ENCODE peak calls at places on chromosome 14, in eight cellular contexts. D is mesothelial cell of epicardium, Q is hepatocyte, C is Calu3, P is keratinocyte, K is heart right ventricle, L is fibroblast of mammary gland, F is suprapubic skin. O is an unnamed sample.

GRCh38 chr14:60151715-60152114 is 13.5 kb downstream of the DHRS7 start:
- DNase-seq in D (no peak), Q (peak), C (no peak), P (peak), K (peak), L (peak), F (peak), O (no peak)

GRCh38 chr14:97266653-97267052 is 469.5 kb downstream of the VRK1 start:
- DNase-seq in D (no peak), Q (peak), C (no peak), P (no peak), K (no peak), L (peak), F (no peak), O (no peak)

GRCh38 chr14:77177623-77178185 is 3.9 kb upstream of the TMEM63C start:
- DNase-seq in D (no peak), Q (no peak), C (no peak), P (no peak), K (no peak), L (peak), F (no peak), O (no peak)

GRCh38 chr14:33676135-33676566 is 274.7 kb downstream of the EGLN3 start:
- DNase-seq in D (no peak), Q (peak), C (peak), P (no peak), K (peak), L (peak), F (no peak), O (no peak)

GRCh38 chr14:60089201-60089600 is 2.5 kb upstream of the PCNX4 start:
- DNase-seq in D (no peak), Q (no peak), C (no peak), P (no peak), K (no peak), L (no peak), F (no peak), O (no peak)

GRCh38 chr14:44988694-44989093 is 26.7 kb downstream of the TOGARAM1 start:
- DNase-seq in D (no peak), Q (no peak), C (no peak), P (no peak), K (peak), L (no peak), F (no peak), O (no peak)

GRCh38 chr14:61203059-61203753 is 77.9 kb downstream of the TMEM30B start:
- DNase-seq in D (no peak), Q (no peak), C (no peak), P (no peak), K (no peak), L (no peak), F (no peak), O (no peak)

GRCh38 chr14:93829839-93830481 is 41.7 kb upstream of the PRIMA1 start:
- DNase-seq in D (no peak), Q (no peak), C (no peak), P (no peak), K (no peak), L (no peak), F (no peak), O (no peak)

GRCh38 chr14:59358105-59358504 is 107.1 kb downstream of the GPR135 start:
- DNase-seq in D (no peak), Q (peak), C (peak), P (no peak), K (peak), L (peak), F (peak), O (no peak)

GRCh38 chr14:50955373-50956043 is 11.2 kb upstream of the PYGL start:
- DNase-seq in D (no peak), Q (peak), C (peak), P (peak), K (peak), L (peak), F (peak), O (no peak)

GRCh38 chr14:79011091-79011919 is 841.1 kb downstream of the NRXN3 start:
- DNase-seq in D (no peak), Q (peak), C (peak), P (peak), K (no peak), L (peak), F (no peak), O (no peak)

GRCh38 chr14:59325906-59326305 is 137.4 kb downstream of the DAAM1 start:
- DNase-seq in D (no peak), Q (no peak), C (no peak), P (no peak), K (no peak), L (peak), F (no peak), O (no peak)

GRCh38 chr14:70784886-70785285 is 24.4 kb downstream of the MAP3K9 start:
- DNase-seq in D (no peak), Q (no peak), C (no peak), P (no peak), K (no peak), L (no peak), F (no peak), O (no peak)

GRCh38 chr14:95440951-95441350 is 75.5 kb downstream of the SYNE3 start:
- DNase-seq in D (no peak), Q (no peak), C (no peak), P (no peak), K (no peak), L (no peak), F (no peak), O (no peak)

GRCh38 chr14:53432378-53432802 is 279.3 kb upstream of the DDHD1 start:
- DNase-seq in D (no peak), Q (peak), C (peak), P (no peak), K (no peak), L (peak), F (no peak), O (no peak)

GRCh38 chr14:95562892-95563685 is 28.2 kb downstream of the GLRX5 start:
- DNase-seq in D (no peak), Q (no peak), C (no peak), P (no peak), K (no peak), L (peak), F (no peak), O (no peak)

GRCh38 chr14:95667251-95667693 is 19.0 kb upstream of the TCL1B start:
- DNase-seq in D (no peak), Q (no peak), C (no peak), P (no peak), K (no peak), L (no peak), F (no peak), O (peak)

GRCh38 chr14:90461425-90461824 is 64.6 kb downstream of the CALM1 start:
- DNase-seq in D (no peak), Q (no peak), C (no peak), P (no peak), K (no peak), L (no peak), F (no peak), O (no peak)

GRCh38 chr14:101024686-101025085 is 121.2 kb upstream of the RTL1 start:
- DNase-seq in D (no peak), Q (no peak), C (no peak), P (no peak), K (no peak), L (no peak), F (peak), O (no peak)

GRCh38 chr14:105389534-105389933 is 8.8 kb upstream of the TEX22 start:
- DNase-seq in D (no peak), Q (no peak), C (no peak), P (no peak), K (peak), L (no peak), F (no peak), O (no peak)

GRCh38 chr14:71235865-71236264 is 328.6 kb downstream of the PCNX1 start:
- DNase-seq in D (no peak), Q (no peak), C (no peak), P (no peak), K (peak), L (peak), F (peak), O (no peak)

GRCh38 chr14:22106700-22107697 is 433.4 kb upstream of the OR4E1 start:
- DNase-seq in D (no peak), Q (no peak), C (no peak), P (peak), K (no peak), L (no peak), F (no peak), O (no peak)
- TF ChIP-seq CTCF in D (no peak), Q (no peak), C (no peak), P (no peak), K (no peak), L (no peak), F (no peak), O (no peak)

GRCh38 chr14:68250950-68251765 is 431.6 kb downstream of the RAD51B start:
- DNase-seq in D (no peak), Q (no peak), C (no peak), P (no peak), K (no peak), L (no peak), F (no peak), O (no peak)
- TF ChIP-seq CTCF in D (no peak), Q (no peak), C (no peak), P (no peak), K (no peak), L (no peak), F (no peak), O (no peak)

GRCh38 chr14:31894351-31894750 is 182.8 kb upstream of the ARHGAP5 start:
- DNase-seq in D (no peak), Q (no peak), C (no peak), P (no peak), K (no peak), L (no peak), F (no peak), O (no peak)

GRCh38 chr14:31898835-31899528 is 178.1 kb upstream of the ARHGAP5 start:
- DNase-seq in D (no peak), Q (no peak), C (no peak), P (no peak), K (no peak), L (peak), F (no peak), O (no peak)

GRCh38 chr14:31895206-31895605 is 181.9 kb upstream of the ARHGAP5 start:
- DNase-seq in D (no peak), Q (peak), C (no peak), P (no peak), K (no peak), L (peak), F (no peak), O (no peak)

GRCh38 chr14:31902002-31902401 is 175.1 kb upstream of the ARHGAP5 start:
- DNase-seq in D (no peak), Q (peak), C (peak), P (peak), K (no peak), L (no peak), F (no peak), O (no peak)

DNA sequence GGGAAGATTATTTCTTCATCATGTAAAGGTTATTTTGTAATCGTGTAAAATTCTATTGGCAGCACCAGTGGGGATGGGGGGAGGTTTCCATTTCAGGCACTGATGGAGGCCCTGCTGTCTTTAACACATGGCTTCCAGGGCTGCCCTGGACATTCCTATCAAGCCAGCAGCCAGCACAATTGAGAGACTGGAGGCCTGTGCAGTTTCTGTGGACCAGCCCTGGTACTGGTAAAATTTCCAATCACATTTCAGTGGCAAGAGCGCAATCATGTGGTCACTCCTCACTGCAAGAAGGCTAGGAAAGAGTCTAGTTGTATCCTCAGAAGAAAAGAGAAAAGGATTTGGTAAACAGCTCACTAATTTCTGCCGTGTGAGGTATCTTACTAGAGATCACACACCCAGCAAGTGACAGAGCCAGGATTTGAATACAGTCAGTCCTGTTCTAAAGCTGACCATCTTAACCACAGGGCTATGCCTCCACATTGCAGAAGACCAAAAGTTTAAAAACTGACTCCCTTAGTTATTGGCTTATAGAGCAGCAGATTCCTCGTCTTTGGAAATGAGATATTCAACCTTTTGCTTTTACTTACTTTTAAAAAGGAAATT is 179.4 kb upstream of the ARHGAP5 start:
- DNase-seq in D (no peak), Q (no peak), C (no peak), P (no peak), K (no peak), L (peak), F (no peak), O (no peak)
- TF ChIP-seq CTCF in D (no peak), Q (no peak), C (no peak), P (no peak), K (no peak), L (no peak), F (no peak), O (no peak)

GRCh38 chr14:98510392-98510791 is 761.6 kb downstream of the BCL11B start:
- DNase-seq in D (no peak), Q (no peak), C (no peak), P (no peak), K (no peak), L (no peak), F (no peak), O (no peak)
- TF ChIP-seq CTCF in D (no peak), Q (no peak), C (no peak), P (no peak), K (no peak), L (no peak), F (no peak), O (no peak)

DNA sequence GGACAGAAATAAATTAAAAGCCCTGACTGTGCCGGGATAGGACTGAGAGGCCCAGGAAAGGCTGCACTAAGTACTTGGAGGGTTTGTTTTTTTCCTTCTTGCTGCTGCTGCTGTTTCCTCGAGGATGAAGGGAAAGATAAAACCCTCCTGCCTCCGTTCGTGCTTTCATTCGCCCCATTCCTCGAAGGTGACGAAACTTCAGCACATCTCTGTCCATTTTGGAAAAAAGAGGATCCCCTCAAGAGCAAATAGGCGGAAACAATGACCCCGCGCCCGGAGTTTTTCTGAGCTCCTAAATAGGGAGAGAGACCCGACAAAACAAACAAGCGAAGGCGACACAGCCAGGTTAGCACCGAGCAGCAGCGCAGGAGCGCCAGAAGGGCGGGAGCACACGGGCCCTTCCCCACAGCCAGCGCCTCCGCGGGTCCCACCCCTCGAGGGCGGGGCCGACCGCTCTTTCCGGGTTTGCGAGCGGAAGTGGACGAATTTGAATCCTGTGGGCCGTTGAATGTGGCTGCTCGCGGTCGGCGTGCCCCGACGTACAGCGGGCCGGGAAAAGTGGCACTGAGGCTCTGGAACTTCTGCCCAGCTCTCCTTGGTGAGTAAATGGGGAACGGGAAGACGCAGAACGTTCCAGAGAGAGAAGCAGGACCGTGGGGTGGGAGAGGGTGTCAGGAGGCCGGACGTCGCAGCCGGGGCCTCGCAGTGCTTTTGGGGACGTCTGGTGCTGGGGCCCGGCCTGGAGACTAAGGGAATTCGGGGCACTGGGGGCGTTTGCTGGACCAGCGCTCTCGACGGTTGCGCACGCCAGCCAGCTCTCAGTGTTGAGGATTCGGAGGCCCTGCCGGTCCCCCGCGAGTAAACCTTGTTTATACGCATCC is at the start of gene G2E3:
- DNase-seq in D (peak), Q (peak), C (peak), P (no peak), K (peak), L (peak), F (peak), O (peak)
- TF ChIP-seq CTCF in D (no peak), Q (no peak), C (no peak), P (no peak), K (no peak), L (no peak), F (no peak), O (no peak)

GRCh38 chr14:23297878-23298277 is 4.8 kb downstream of the PPP1R3E start:
- DNase-seq in D (no peak), Q (no peak), C (no peak), P (no peak), K (no peak), L (no peak), F (no peak), O (no peak)

GRCh38 chr14:23300687-23301223 is 1.9 kb downstream of the PPP1R3E start:
- DNase-seq in D (no peak), Q (peak), C (peak), P (no peak), K (peak), L (peak), F (peak), O (peak)

GRCh38 chr14:23299986-23300686 is 2.5 kb downstream of the PPP1R3E start:
- DNase-seq in D (no peak), Q (no peak), C (no peak), P (no peak), K (no peak), L (no peak), F (no peak), O (no peak)

GRCh38 chr14:23299186-23299521 is 3.5 kb downstream of the PPP1R3E start:
- DNase-seq in D (no peak), Q (no peak), C (peak), P (no peak), K (no peak), L (no peak), F (no peak), O (no peak)

GRCh38 chr14:23299558-23299957 is 3.1 kb downstream of the PPP1R3E start:
- DNase-seq in D (no peak), Q (peak), C (no peak), P (no peak), K (no peak), L (peak), F (no peak), O (no peak)
- TF ChIP-seq CTCF in D (no peak), Q (peak), C (no peak), P (peak), K (peak), L (peak), F (no peak), O (no peak)

GRCh38 chr14:64963611-64964010 is 8.5 kb downstream of the RAB15 start:
- DNase-seq in D (no peak), Q (no peak), C (no peak), P (no peak), K (no peak), L (no peak), F (no peak), O (no peak)
- TF ChIP-seq CTCF in D (no peak), Q (no peak), C (no peak), P (no peak), K (no peak), L (no peak), F (no peak), O (no peak)

GRCh38 chr14:24212924-24213865 is at the start of gene CHMP4A:
- DNase-seq in D (peak), Q (peak), C (peak), P (peak), K (peak), L (peak), F (peak), O (peak)
- TF ChIP-seq CTCF in D (no peak), Q (peak), C (no peak), P (peak), K (no peak), L (peak), F (no peak), O (no peak)

DNA sequence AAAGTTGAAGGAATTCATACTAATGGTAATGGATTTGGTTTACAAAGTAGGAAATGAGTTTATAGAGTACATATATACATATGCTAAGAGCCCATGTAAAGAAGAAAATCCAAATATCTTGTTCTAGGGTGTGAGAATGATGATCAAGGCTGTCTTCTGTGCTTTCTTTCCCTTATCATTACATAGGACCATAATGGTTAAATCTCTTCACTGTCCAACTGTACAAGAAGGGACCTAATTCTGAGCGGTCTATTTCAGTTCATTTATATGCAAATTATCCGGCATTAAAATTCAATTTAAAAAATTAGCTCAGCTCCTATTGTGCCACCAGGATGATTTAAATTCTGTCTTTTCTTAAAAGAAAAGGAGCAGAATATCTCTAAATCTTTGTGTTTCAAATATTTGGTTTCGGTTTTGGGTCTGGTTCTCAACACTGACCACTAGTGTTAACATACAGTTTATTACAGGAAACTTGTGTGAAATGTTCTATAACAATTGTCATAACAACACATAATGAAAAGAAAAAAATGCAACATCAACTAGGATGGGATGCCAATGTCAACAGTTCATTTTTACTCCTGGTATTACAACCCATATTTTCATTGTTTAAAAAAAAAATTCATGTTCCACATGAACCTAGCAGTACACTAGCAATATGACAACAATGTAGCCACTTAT is 16.8 kb downstream of the OR4K1 start:
- DNase-seq in D (no peak), Q (no peak), C (no peak), P (no peak), K (no peak), L (no peak), F (no peak), O (no peak)
- TF ChIP-seq CTCF in D (no peak), Q (no peak), C (no peak), P (no peak), K (no peak), L (no peak), F (no peak), O (no peak)

O was measured in activated B cell treated with CpG ODN at 0.5 μM for 24 hours.